ENCODE peak calls at places on chromosomes 2 and 18, in six cellular contexts. X is HCT116; T is naive thymus-derived CD4-positive, alpha-beta T cell; Y is uterus; J is heart left ventricle; I is right atrium auricular region. U is an unnamed sample.

GRCh38 chr2:16625201-16625729 is 40.4 kb downstream of the CYRIA start:
- DNase-seq in X (no peak), T (no peak), Y (peak), J (peak), I (no peak), U (no peak)

GRCh38 chr2:149059822-149060221 is 21.3 kb downstream of the LYPD6B start:
- DNase-seq in X (no peak), T (no peak), Y (no peak), J (no peak), I (no peak), U (no peak)

GRCh38 chr2:196291873-196292800 is 120.8 kb upstream of the STK17B start:
- DNase-seq in X (peak), T (no peak), Y (no peak), J (no peak), I (no peak), U (no peak)

GRCh38 chr2:137886432-137886831 is 77.8 kb upstream of the HNMT start:
- DNase-seq in X (peak), T (no peak), Y (no peak), J (no peak), I (no peak), U (no peak)

GRCh38 chr18:62558015-62558663 is 35.3 kb downstream of the ZCCHC2 start:
- DNase-seq in X (no peak), T (no peak), Y (no peak), J (no peak), I (no peak), U (no peak)

GRCh38 chr2:26770986-26771586 is 7.0 kb downstream of the SLC35F6 start:
- DNase-seq in X (no peak), T (peak), Y (peak), J (peak), I (peak), U (peak)

GRCh38 chr18:73768043-73768442 is 379.6 kb downstream of the FBXO15 start:
- DNase-seq in X (no peak), T (no peak), Y (no peak), J (no peak), I (no peak), U (no peak)

GRCh38 chr2:16615246-16615645 is 50.4 kb downstream of the CYRIA start:
- DNase-seq in X (no peak), T (no peak), Y (no peak), J (no peak), I (no peak), U (no peak)

GRCh38 chr18:13797157-13797611 is 26.8 kb upstream of the MC5R start:
- DNase-seq in X (no peak), T (no peak), Y (no peak), J (no peak), I (no peak), U (no peak)

GRCh38 chr2:52968043-52968442 is 799.6 kb upstream of the CHAC2 start:
- DNase-seq in X (no peak), T (no peak), Y (no peak), J (no peak), I (no peak), U (no peak)

GRCh38 chr2:142165790-142166189 is 35.0 kb upstream of the LRP1B start:
- DNase-seq in X (peak), T (no peak), Y (no peak), J (no peak), I (no peak), U (no peak)

GRCh38 chr2:37713258-37713700 is 41.8 kb upstream of the CDC42EP3 start:
- DNase-seq in X (no peak), T (no peak), Y (no peak), J (no peak), I (no peak), U (no peak)

DNA sequence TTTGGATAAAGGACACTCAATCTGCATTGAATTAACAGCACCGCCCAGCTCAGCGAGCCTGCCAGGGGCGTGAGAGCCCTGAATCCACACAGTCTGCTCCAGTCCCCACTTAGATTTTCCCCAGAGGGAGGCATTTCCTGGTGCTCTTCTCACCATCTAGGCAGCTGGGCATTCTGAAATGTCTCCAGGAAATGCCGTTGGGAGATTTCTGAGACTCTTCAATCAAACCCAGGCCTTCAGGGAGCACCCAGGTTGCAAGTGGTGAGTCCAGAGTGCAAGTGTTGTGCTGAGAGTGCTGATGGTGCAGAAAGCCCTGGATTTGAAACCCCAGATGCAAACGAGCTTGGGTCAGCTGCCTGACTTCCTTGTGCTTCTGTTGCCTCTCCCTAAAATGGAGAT is 23.4 kb upstream of the TMEM37 start:
- DNase-seq in X (no peak), T (no peak), Y (no peak), J (no peak), I (peak), U (no peak)
- H3K27ac ChIP-seq in X (no peak), T (no peak), Y (no peak), J (no peak), I (no peak), U (no peak)

GRCh38 chr2:44957656-44958327 is 16.3 kb downstream of the SIX3 start:
- DNase-seq in X (no peak), T (no peak), Y (no peak), J (no peak), I (no peak), U (no peak)
- H3K27ac ChIP-seq in X (no peak), T (no peak), Y (no peak), J (no peak), I (no peak), U (no peak)

GRCh38 chr18:46946656-46947282 is 29.4 kb downstream of the KATNAL2 start:
- DNase-seq in X (no peak), T (peak), Y (peak), J (peak), I (peak), U (peak)
- H3K27ac ChIP-seq in X (no peak), T (no peak), Y (no peak), J (no peak), I (no peak), U (no peak)

GRCh38 chr2:205563646-205564045 is 118.7 kb upstream of the NRP2 start:
- DNase-seq in X (peak), T (no peak), Y (no peak), J (no peak), I (no peak), U (no peak)
- H3K27ac ChIP-seq in X (no peak), T (no peak), Y (no peak), J (no peak), I (no peak), U (no peak)

GRCh38 chr2:43190305-43191052 is 35.9 kb downstream of the ZFP36L2 start:
- DNase-seq in X (no peak), T (no peak), Y (no peak), J (no peak), I (no peak), U (no peak)

GRCh38 chr2:43193996-43194869 is 32.2 kb downstream of the ZFP36L2 start:
- DNase-seq in X (no peak), T (no peak), Y (no peak), J (no peak), I (no peak), U (no peak)

GRCh38 chr2:43192039-43192438 is 34.4 kb downstream of the ZFP36L2 start:
- DNase-seq in X (no peak), T (peak), Y (no peak), J (no peak), I (no peak), U (no peak)

GRCh38 chr2:43193652-43193995 is 32.8 kb downstream of the ZFP36L2 start:
- DNase-seq in X (no peak), T (no peak), Y (no peak), J (no peak), I (no peak), U (no peak)

DNA sequence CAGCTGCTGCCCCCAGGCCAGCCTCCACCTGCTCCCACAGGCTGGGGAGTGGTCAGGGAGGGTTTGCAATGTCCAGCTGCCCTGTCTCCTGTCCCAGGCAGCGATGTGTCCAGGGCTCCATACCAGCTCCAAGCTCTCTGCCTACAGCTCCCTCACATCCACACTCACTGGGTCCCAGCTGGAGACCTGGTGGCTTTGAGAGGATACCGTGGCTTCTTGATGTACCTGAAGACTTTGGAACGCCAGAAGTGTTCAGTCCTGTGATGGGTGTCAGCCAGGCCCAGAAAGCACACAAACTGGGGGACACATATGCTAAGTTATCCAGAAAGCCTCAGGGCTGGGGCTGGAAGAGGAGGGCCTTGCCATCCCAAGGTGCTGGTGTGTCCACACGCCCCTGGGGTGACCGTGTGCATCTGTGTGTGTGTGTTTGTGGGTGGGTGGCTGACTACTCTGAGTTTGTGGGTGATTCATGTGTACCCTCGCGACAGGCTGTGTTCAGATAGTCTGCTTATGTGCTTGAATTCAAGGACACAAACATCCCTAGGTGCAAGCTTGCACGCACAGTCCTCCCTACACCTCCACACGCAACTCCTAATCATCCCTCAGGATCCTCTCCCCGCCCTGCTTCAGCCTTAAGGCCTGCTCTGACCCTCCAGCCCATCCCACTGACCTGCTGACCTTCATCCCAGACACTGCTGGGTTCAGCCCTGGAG is 33.3 kb downstream of the ZFP36L2 start:
- DNase-seq in X (no peak), T (no peak), Y (no peak), J (no peak), I (no peak), U (no peak)
- H3K27ac ChIP-seq in X (no peak), T (peak), Y (no peak), J (no peak), I (no peak), U (no peak)

DNA sequence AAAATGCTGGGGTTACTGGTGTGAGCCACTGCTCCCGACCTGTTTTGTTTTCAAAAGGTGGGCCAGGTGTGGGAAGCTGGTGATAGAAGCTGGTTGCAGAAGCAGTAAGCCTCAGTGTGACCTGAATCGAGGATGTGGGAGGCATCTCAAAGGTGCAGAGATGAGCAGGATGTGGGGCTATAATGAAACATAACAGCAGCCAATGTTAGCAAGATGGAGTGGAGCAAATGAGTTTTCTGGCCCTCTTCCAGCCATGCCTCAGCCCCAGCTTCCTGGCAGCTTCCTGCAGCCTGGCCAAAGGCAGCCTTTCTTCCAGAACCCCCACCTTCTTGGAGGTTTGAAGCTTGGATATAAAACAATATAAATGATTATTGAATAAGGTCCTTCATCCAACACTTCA is 184.8 kb downstream of the NCK2 start:
- DNase-seq in X (no peak), T (peak), Y (no peak), J (no peak), I (no peak), U (no peak)
- H3K27ac ChIP-seq in X (no peak), T (peak), Y (no peak), J (no peak), I (no peak), U (no peak)

DNA sequence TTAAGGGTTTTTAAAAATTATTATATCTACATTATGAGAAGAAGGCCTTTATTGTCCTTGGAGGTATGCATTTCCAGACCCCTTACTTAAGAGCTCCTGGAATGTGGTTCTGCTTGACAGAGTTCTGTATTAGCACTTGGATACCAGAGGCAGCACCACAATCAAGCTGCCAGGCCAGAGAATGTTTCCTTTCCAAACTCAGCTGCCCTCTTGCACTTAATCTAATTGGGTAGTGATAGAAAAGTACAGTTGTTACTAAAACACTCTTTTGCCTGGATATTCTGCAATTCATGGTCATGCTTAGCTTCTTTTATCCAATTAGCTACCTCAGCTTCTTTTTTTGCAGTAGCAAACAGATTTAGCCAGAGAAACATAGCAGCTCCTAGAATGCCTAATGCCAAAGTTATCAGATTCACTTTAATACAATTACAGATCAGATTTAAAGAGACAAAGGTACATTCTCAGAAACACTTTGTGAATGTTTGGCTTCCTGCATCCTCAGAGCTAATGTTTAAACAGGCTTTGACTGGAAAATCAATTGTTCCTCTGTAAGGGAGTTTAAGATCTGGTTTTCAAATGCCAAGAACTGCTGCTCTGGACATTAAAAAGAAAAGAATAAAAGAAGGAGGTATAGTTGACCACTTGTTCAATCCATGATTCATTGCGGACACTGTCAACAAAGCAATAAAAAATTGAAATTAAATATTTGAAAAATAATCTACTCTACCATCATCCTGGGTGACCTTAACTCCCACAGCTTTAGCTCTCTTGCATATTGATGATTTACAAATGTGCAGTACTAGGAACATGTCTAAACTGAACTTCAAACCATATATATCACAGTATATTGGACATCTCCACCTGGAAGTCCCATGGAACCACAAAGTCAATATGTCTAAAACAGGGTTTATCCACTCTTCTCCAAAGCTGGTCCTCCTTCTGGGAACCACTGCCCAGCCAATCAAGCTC is 12.8 kb downstream of the NOSTRIN start:
- DNase-seq in X (no peak), T (no peak), Y (no peak), J (no peak), I (no peak), U (no peak)
- H3K27ac ChIP-seq in X (no peak), T (no peak), Y (no peak), J (no peak), I (no peak), U (no peak)